ENCODE peak calls at places on chromosomes 6 and 20, in eight cellular contexts. L is fibroblast of the aortic adventitia, J is MM.1S, X is BE2C, I is left lung, C is heart left ventricle, V is ovary, N is AG10803. B is an unnamed sample.

GRCh38 chr20:61251529-61252393 is at the start of gene CDH4:
- DNase-seq in L (no peak), J (no peak), X (no peak), I (no peak), C (no peak), V (no peak), N (no peak), B (no peak)

GRCh38 chr6:14734416-14735340 is 511.2 kb upstream of the JARID2 start:
- DNase-seq in L (peak), J (no peak), X (no peak), I (no peak), C (no peak), V (no peak), N (peak), B (peak)

GRCh38 chr6:41799517-41799916 is 12.0 kb downstream of the TOMM6 start:
- DNase-seq in L (no peak), J (no peak), X (no peak), I (no peak), C (no peak), V (no peak), N (no peak), B (no peak)

GRCh38 chr6:137866200-137866913 is 702 bp upstream of the TNFAIP3 start:
- DNase-seq in L (no peak), J (no peak), X (no peak), I (no peak), C (peak), V (peak), N (no peak), B (no peak)

GRCh38 chr20:62603907-62604785 is 38.2 kb upstream of the SLCO4A1 start:
- DNase-seq in L (no peak), J (no peak), X (no peak), I (no peak), C (peak), V (no peak), N (no peak), B (no peak)

GRCh38 chr6:152099816-152100618 is 292.5 kb downstream of the ESR1 start:
- DNase-seq in L (peak), J (no peak), X (no peak), I (peak), C (peak), V (no peak), N (peak), B (no peak)

GRCh38 chr20:23125625-23126191 is 39.6 kb upstream of the CD93 start:
- DNase-seq in L (peak), J (no peak), X (no peak), I (peak), C (peak), V (no peak), N (peak), B (peak)

GRCh38 chr20:38920411-38920810 is 5.8 kb upstream of the FAM83D start:
- DNase-seq in L (no peak), J (no peak), X (no peak), I (no peak), C (no peak), V (no peak), N (no peak), B (no peak)

GRCh38 chr20:4592316-4593148 is 129.2 kb upstream of the PRND start:
- DNase-seq in L (peak), J (peak), X (peak), I (peak), C (no peak), V (peak), N (peak), B (peak)

GRCh38 chr20:18058661-18059467 is 1.1 kb upstream of the OVOL2 start:
- DNase-seq in L (no peak), J (no peak), X (no peak), I (peak), C (no peak), V (no peak), N (no peak), B (no peak)

GRCh38 chr6:131073577-131073976 is 10.5 kb upstream of the EPB41L2 start:
- DNase-seq in L (no peak), J (no peak), X (no peak), I (no peak), C (no peak), V (no peak), N (no peak), B (no peak)

GRCh38 chr6:130945401-130945919 is 117.6 kb downstream of the EPB41L2 start:
- DNase-seq in L (peak), J (no peak), X (no peak), I (no peak), C (no peak), V (no peak), N (peak), B (peak)

GRCh38 chr20:61123286-61123685 is 128.8 kb upstream of the CDH4 start:
- DNase-seq in L (no peak), J (no peak), X (no peak), I (no peak), C (no peak), V (no peak), N (no peak), B (no peak)

GRCh38 chr6:32415521-32416019 is 8.6 kb upstream of the BTNL2 start:
- DNase-seq in L (peak), J (peak), X (peak), I (peak), C (peak), V (peak), N (peak), B (peak)

GRCh38 chr6:40164345-40164755 is 230.1 kb upstream of the MOCS1 start:
- DNase-seq in L (no peak), J (no peak), X (peak), I (no peak), C (no peak), V (no peak), N (peak), B (no peak)

GRCh38 chr6:29702519-29703103 is 20.6 kb upstream of the HLA-F start:
- DNase-seq in L (peak), J (no peak), X (peak), I (peak), C (no peak), V (peak), N (peak), B (peak)

GRCh38 chr6:51339728-51340127 is 521.1 kb downstream of the TFAP2B start:
- DNase-seq in L (no peak), J (no peak), X (no peak), I (no peak), C (no peak), V (no peak), N (no peak), B (no peak)

GRCh38 chr6:47153066-47153755 is 111.1 kb upstream of the ADGRF1 start:
- DNase-seq in L (peak), J (no peak), X (no peak), I (no peak), C (no peak), V (no peak), N (peak), B (no peak)

GRCh38 chr6:1336246-1336843 is 24.4 kb downstream of the FOXQ1 start:
- DNase-seq in L (no peak), J (peak), X (no peak), I (no peak), C (no peak), V (no peak), N (no peak), B (no peak)

GRCh38 chr20:44796311-44796710 is 14.0 kb downstream of the RIMS4 start:
- DNase-seq in L (no peak), J (no peak), X (no peak), I (no peak), C (no peak), V (no peak), N (no peak), B (no peak)

GRCh38 chr6:155541976-155542375 is 86.3 kb upstream of the NOX3 start:
- DNase-seq in L (no peak), J (no peak), X (peak), I (no peak), C (no peak), V (no peak), N (no peak), B (no peak)

GRCh38 chr6:10951675-10952282 is 64.9 kb downstream of the SYCP2L start:
- DNase-seq in L (peak), J (peak), X (no peak), I (peak), C (no peak), V (no peak), N (peak), B (peak)

GRCh38 chr20:25250508-25250907 is 2.6 kb downstream of the PYGB start:
- DNase-seq in L (no peak), J (no peak), X (no peak), I (no peak), C (no peak), V (no peak), N (no peak), B (peak)

GRCh38 chr6:104943781-104944180 is 13.1 kb upstream of the LIN28B start:
- DNase-seq in L (peak), J (peak), X (peak), I (no peak), C (no peak), V (no peak), N (no peak), B (peak)

GRCh38 chr6:109073344-109074235 is 21.1 kb downstream of the SESN1 start:
- DNase-seq in L (peak), J (peak), X (peak), I (no peak), C (peak), V (peak), N (peak), B (peak)

GRCh38 chr6:10099086-10099499 is 315.8 kb downstream of the TFAP2A start:
- DNase-seq in L (no peak), J (no peak), X (peak), I (no peak), C (no peak), V (no peak), N (no peak), B (no peak)

GRCh38 chr6:101401792-101402617 is 8.5 kb downstream of the GRIK2 start:
- DNase-seq in L (no peak), J (no peak), X (peak), I (no peak), C (no peak), V (no peak), N (peak), B (no peak)

GRCh38 chr6:4776967-4777925 is 1.0 kb downstream of the CDYL start:
- DNase-seq in L (peak), J (peak), X (peak), I (peak), C (no peak), V (peak), N (peak), B (peak)

GRCh38 chr20:25282034-25282781 is 34.3 kb downstream of the PYGB start:
- DNase-seq in L (no peak), J (peak), X (peak), I (peak), C (peak), V (peak), N (no peak), B (no peak)

GRCh38 chr6:132495604-132496079 is 17.3 kb downstream of the STX7 start:
- DNase-seq in L (no peak), J (peak), X (no peak), I (no peak), C (no peak), V (no peak), N (no peak), B (no peak)

GRCh38 chr6:104325341-104326172 is 534.2 kb downstream of the HACE1 start:
- DNase-seq in L (peak), J (peak), X (peak), I (no peak), C (no peak), V (no peak), N (peak), B (peak)

GRCh38 chr6:5191222-5191621 is 69.5 kb downstream of the LYRM4 start:
- DNase-seq in L (peak), J (no peak), X (no peak), I (no peak), C (no peak), V (no peak), N (no peak), B (no peak)

GRCh38 chr20:35181731-35182130 is 9.9 kb downstream of the PROCR start:
- DNase-seq in L (peak), J (no peak), X (no peak), I (no peak), C (no peak), V (no peak), N (peak), B (peak)

GRCh38 chr6:129124334-129124733 is 241.4 kb downstream of the LAMA2 start:
- DNase-seq in L (no peak), J (no peak), X (no peak), I (no peak), C (no peak), V (no peak), N (no peak), B (no peak)

GRCh38 chr6:79646006-79646405 is 14.9 kb downstream of the SH3BGRL2 start:
- DNase-seq in L (no peak), J (no peak), X (no peak), I (no peak), C (no peak), V (no peak), N (no peak), B (no peak)

GRCh38 chr20:34271961-34272360 is 30.7 kb downstream of the ASIP start:
- DNase-seq in L (peak), J (no peak), X (no peak), I (no peak), C (no peak), V (no peak), N (peak), B (peak)

GRCh38 chr6:42507901-42508300 is 55.9 kb upstream of the UBR2 start:
- DNase-seq in L (peak), J (no peak), X (no peak), I (no peak), C (no peak), V (no peak), N (peak), B (no peak)

DNA sequence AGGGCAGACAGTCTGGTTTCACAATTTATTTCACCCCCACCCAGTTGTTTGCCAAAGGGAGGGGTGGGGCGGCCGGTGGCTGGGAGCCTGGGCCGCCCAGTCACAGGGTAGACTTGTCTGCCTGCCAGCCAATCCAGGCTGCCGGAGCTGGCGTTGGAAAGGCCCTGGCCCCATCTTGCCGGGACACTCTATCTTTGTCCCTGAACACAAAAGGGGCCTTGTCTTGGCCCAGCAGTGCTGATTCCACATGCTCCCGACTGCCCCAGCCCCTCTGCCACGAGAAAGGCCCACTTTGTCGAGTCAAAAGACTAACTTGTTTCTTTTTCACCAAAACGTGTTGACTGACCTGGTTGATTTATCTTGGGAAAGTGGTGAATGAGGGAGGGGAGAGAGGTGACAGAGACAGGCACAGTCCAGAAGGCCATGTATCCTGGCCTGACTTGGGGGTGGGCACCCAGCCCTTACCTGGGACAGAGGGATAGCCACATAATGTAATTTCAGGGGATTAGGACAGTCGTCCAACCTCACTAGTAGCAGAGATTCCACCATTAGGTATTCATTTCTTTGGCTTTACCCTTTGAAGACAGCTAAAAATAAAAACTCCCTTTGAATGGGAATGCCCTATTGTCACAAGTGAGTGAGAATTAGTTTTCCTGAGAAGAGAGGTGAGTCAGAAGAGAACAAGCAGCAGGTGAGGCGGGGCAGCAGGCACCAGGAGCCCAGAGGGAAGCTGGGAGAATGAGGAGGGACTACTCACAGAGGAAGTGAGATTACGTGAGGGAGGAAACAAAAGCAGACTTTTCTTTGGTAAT is 67.0 kb upstream of the SIRPA start:
- DNase-seq in L (peak), J (no peak), X (no peak), I (no peak), C (peak), V (no peak), N (no peak), B (no peak)
- TF ChIP-seq CTCF in L (no peak), J (no peak), X (no peak), I (no peak), C (no peak), V (no peak), N (no peak), B (no peak)

GRCh38 chr20:12956303-12956702 is 52.5 kb upstream of the SPTLC3 start:
- DNase-seq in L (no peak), J (peak), X (no peak), I (no peak), C (no peak), V (no peak), N (no peak), B (no peak)

GRCh38 chr20:12955611-12956010 is 53.2 kb upstream of the SPTLC3 start:
- DNase-seq in L (no peak), J (no peak), X (no peak), I (no peak), C (no peak), V (no peak), N (no peak), B (no peak)
- H3K4me3 ChIP-seq in L (no peak), J (no peak), X (no peak), I (no peak), C (no peak), V (no peak), N (no peak), B (no peak)

GRCh38 chr6:17093692-17094091 is 8.2 kb upstream of the STMND1 start:
- DNase-seq in L (no peak), J (no peak), X (no peak), I (no peak), C (no peak), V (no peak), N (no peak), B (no peak)
- TF ChIP-seq CTCF in L (no peak), J (no peak), X (peak), I (no peak), C (no peak), V (no peak), N (peak), B (peak)

DNA sequence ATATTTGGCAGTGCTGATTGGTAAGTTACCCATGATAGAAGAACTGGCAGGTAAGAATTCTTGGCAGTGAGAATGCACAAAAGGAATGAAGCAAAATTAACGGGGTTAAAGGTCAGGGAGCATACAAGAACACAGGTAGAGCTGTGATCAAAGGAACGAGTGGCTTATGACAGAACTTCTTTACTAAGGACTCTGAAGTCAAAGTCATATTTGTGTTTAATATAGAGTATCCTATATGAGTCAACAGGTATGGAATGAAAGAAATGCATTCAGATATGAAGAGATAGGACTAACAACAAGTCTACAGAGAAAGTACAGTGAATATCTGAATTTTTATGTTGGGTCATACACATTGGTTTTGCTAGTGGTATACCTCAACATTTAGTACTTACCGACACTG is 209.0 kb upstream of the CITED2 start:
- DNase-seq in L (peak), J (no peak), X (no peak), I (no peak), C (no peak), V (no peak), N (no peak), B (peak)
- H3K4me3 ChIP-seq in L (no peak), J (no peak), X (no peak), I (no peak), C (no peak), V (no peak), N (no peak), B (no peak)

GRCh38 chr20:53547664-53548239 is 45.9 kb downstream of the ZNF217 start:
- DNase-seq in L (peak), J (peak), X (peak), I (no peak), C (peak), V (peak), N (peak), B (peak)
- TF ChIP-seq CTCF in L (peak), J (peak), X (peak), I (peak), C (peak), V (peak), N (peak), B (peak)

GRCh38 chr20:46562009-46562372 is 11.5 kb upstream of the OCSTAMP start:
- DNase-seq in L (no peak), J (no peak), X (no peak), I (no peak), C (no peak), V (no peak), N (no peak), B (no peak)
- H3K4me3 ChIP-seq in L (peak), J (peak), X (peak), I (peak), C (no peak), V (no peak), N (peak), B (no peak)

GRCh38 chr6:149438855-149439254 is 38.8 kb downstream of the SUMO4 start:
- DNase-seq in L (no peak), J (no peak), X (no peak), I (no peak), C (no peak), V (no peak), N (no peak), B (no peak)

GRCh38 chr6:149436647-149437046 is 36.6 kb downstream of the SUMO4 start:
- DNase-seq in L (no peak), J (no peak), X (no peak), I (no peak), C (no peak), V (no peak), N (no peak), B (no peak)

GRCh38 chr6:149435919-149436586 is 36.0 kb downstream of the SUMO4 start:
- DNase-seq in L (no peak), J (no peak), X (no peak), I (no peak), C (no peak), V (no peak), N (no peak), B (no peak)

GRCh38 chr6:149439626-149440025 is 39.6 kb downstream of the SUMO4 start:
- DNase-seq in L (no peak), J (no peak), X (no peak), I (no peak), C (no peak), V (no peak), N (no peak), B (no peak)

GRCh38 chr6:149437212-149437611 is 37.1 kb downstream of the SUMO4 start:
- DNase-seq in L (no peak), J (no peak), X (no peak), I (no peak), C (no peak), V (no peak), N (no peak), B (no peak)
- TF ChIP-seq CTCF in L (no peak), J (no peak), X (no peak), I (no peak), C (no peak), V (no peak), N (no peak), B (no peak)